ENCODE peak calls at places on chromosomes 4 and X, in eight cellular contexts. I, L, R, W, P, C, H and V are unnamed samples.

GRCh38 chr4:89056953-89057398 is at the start of gene FAM13A:
- DNase-seq in I (peak), L (peak), R (peak), W (peak), P (peak), C (peak), H (peak), V (peak)

GRCh38 chr4:183832776-183833450 is 72.2 kb upstream of the STOX2 start:
- DNase-seq in I (no peak), L (no peak), R (no peak), W (no peak), P (no peak), C (no peak), H (no peak), V (no peak)

GRCh38 chrX:26262121-26262523 is 46.2 kb downstream of the MAGEB5 start:
- DNase-seq in I (no peak), L (no peak), R (no peak), W (peak), P (peak), C (peak), H (no peak), V (no peak)

GRCh38 chrX:96689951-96690350 is 5.3 kb downstream of the DIAPH2 start:
- DNase-seq in I (no peak), L (no peak), R (no peak), W (no peak), P (no peak), C (no peak), H (peak), V (no peak)

GRCh38 chr4:152479428-152480026 is 56.4 kb downstream of the FBXW7 start:
- DNase-seq in I (no peak), L (no peak), R (no peak), W (no peak), P (peak), C (no peak), H (peak), V (no peak)

GRCh38 chr4:55554453-55555030 is 7.8 kb upstream of the CLOCK start:
- DNase-seq in I (no peak), L (no peak), R (peak), W (peak), P (peak), C (no peak), H (peak), V (no peak)

GRCh38 chr4:105092768-105093167 is 53.9 kb upstream of the TET2 start:
- DNase-seq in I (no peak), L (no peak), R (no peak), W (peak), P (peak), C (no peak), H (peak), V (peak)

GRCh38 chrX:10769165-10769564 is 148.8 kb upstream of the MID1 start:
- DNase-seq in I (no peak), L (peak), R (peak), W (peak), P (peak), C (no peak), H (peak), V (peak)

GRCh38 chr4:37827030-37827705 is 682 bp downstream of the PGM2 start:
- DNase-seq in I (no peak), L (no peak), R (peak), W (peak), P (peak), C (no peak), H (peak), V (no peak)

GRCh38 chrX:153648358-153649177 is 1.6 kb downstream of the DUSP9 start:
- DNase-seq in I (no peak), L (no peak), R (no peak), W (no peak), P (no peak), C (no peak), H (no peak), V (no peak)

GRCh38 chrX:153646620-153647373 is at the start of gene DUSP9:
- DNase-seq in I (no peak), L (peak), R (peak), W (peak), P (peak), C (no peak), H (peak), V (peak)

GRCh38 chrX:153645921-153646481 is 1.0 kb upstream of the DUSP9 start:
- DNase-seq in I (no peak), L (no peak), R (no peak), W (no peak), P (no peak), C (no peak), H (no peak), V (no peak)

GRCh38 chrX:153649178-153649914 is 2.3 kb downstream of the DUSP9 start:
- DNase-seq in I (no peak), L (peak), R (peak), W (peak), P (no peak), C (no peak), H (peak), V (peak)

DNA sequence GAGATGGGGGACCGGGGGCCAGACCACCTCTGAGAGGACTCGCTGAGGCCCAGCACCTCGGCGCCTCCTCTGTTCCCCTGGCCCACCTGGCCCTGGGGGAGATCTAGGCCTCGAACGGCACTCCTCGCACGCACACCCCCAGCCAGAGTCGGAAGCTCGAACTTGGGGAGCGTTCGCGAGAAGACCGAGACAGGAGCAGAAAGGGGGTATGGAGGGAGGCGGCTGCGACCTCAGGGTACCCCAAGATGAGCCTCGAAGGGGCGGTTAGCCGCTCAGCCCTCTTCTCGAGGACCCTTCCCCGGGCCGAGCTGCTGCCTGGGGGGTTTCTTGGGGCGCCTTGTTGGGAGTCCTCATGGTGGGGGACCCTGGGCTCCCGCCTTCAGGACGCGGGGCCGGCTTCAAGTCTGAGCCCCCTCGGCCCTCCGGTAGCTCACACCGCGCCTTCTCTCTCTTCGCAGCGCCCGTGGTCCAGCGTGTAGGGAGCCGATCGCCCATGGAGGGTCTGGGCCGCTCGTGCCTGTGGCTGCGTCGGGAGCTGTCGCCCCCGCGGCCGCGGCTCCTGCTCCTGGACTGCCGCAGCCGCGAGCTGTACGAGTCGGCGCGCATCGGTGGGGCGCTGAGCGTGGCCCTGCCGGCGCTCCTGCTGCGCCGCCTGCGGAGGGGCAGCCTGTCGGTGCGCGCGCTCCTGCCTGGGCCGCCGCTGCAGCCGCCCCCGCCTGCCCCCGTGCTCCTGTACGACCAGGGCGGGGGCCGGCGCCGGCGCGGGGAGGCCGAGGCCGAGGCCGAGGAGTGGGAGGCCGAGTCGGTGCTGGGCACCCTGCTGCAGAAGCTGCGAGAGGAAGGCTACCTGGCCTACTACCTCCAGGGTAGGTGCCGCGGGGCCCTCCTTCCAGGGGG is 706 bp downstream of the DUSP9 start:
- DNase-seq in I (no peak), L (peak), R (no peak), W (no peak), P (no peak), C (no peak), H (peak), V (no peak)
- TF ChIP-seq EZH2 in I (no peak), L (peak), R (peak), W (no peak), P (peak), C (peak), H (no peak), V (no peak)

GRCh38 chr4:98659741-98660507 is 1.5 kb upstream of the TSPAN5 start:
- DNase-seq in I (no peak), L (no peak), R (peak), W (peak), P (peak), C (no peak), H (peak), V (peak)
- H3K27ac ChIP-seq in I (no peak), L (no peak), R (peak), W (peak), P (no peak), C (no peak), H (no peak), V (no peak)

DNA sequence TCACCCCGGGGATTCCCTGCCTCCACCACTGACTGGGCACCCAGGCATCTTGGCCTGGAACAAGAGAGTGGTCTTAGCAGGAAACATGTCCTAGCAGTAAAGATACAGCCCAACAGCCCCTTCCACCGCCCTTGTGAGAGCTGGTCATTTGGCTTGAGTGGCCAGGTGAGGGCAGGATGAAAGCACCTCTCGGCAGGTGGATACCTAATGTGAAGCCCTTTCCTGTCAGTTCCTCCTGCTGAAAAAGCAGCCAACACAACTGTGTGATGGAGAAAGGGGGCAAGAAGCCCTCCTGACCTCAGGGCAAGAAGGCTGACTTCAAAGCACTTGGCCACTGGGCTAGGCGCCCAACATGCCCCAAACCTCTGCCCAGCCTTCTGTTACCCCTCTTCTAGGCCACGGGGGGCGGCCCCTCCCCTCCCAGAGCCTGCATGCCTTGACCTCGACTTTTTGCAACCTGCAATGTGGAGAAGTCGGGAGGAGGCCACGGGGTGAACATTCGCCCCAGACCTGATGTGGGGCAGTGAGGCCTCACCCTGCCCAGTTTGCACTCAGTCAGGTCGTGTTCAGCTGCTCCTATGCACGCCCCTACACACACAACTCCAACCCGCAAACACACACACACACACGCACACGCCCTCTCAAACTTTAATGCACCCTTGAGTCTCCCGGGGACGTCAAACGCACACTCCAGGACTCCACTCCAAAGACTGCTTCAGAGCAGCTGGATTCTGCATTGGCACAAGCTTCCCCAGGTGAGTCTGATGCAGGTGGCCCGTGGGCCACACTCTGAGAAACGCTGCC is 1.1 kb downstream of the LGI2 start:
- DNase-seq in I (no peak), L (no peak), R (no peak), W (no peak), P (no peak), C (no peak), H (no peak), V (no peak)
- TF ChIP-seq EZH2 in I (no peak), L (no peak), R (no peak), W (no peak), P (peak), C (peak), H (no peak), V (no peak)

DNA sequence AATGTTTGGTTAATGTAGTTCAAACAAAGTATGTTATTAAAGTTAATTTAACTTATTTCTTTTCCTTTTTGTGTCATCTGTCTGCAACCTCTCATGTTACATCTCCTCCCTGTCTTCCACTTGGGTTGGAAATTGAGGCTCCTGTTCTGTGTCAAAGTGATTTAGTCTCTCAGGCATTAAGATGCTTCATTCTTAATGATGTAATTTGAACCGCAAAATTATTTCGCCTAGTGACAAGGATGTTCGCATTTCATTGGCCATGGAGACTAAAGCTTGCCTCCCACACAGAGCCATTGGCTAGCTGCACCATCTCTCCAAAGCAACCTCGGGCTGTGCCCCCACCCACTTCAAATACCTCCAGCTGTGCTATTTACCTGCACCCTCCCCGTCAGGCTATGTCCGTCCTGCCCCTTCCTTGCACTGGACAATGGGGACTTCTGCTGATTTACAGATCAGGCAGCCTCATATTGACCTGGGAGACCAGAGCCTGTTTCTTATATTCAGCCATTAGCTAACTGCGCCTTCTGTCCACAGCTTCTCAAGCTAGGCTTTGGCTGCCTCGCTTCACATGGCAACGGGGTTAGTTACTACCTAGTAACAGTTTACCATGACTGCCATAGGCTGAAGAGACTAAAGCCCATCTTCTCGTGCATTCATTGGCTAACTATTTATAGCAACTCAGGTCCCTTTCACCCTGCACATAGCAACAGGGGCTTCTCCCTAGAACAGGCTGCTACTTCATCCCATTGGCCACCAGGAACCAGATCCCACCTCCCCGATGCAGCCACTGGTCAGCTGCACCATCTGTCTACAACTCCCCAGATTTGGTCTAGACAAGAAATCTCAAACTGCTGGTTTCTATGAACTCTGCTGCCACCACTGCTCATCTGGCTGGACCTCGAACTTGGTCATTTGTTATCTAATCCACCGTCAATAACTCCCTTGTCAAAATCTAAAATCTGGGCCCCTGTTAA is 8.6 kb upstream of the ZNF157 start:
- DNase-seq in I (peak), L (peak), R (peak), W (peak), P (peak), C (no peak), H (peak), V (peak)
- H3K27ac ChIP-seq in I (peak), L (peak), R (peak), W (peak), P (peak), C (no peak), H (peak), V (no peak)

GRCh38 chr4:24044610-24045589 is 155.1 kb upstream of the PPARGC1A start:
- DNase-seq in I (no peak), L (no peak), R (no peak), W (no peak), P (peak), C (no peak), H (no peak), V (no peak)
- TF ChIP-seq EZH2 in I (no peak), L (no peak), R (no peak), W (no peak), P (no peak), C (no peak), H (no peak), V (no peak)

DNA sequence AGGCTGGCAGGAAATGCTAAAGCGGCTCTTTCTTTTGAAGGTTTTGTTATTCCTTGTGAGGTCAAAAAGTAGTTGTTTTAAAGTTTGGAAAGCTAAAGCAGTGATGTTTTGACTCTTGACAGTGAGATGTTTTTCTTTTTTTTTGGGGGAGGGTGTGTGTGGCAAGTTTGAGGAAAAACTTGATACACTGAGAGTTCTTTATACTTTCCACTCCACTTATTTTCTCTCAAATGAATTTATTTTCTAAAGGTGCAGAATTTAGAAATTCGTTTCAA is 22.7 kb downstream of the PLS3 start:
- DNase-seq in I (no peak), L (no peak), R (no peak), W (no peak), P (no peak), C (no peak), H (no peak), V (no peak)
- H3K27ac ChIP-seq in I (no peak), L (no peak), R (peak), W (peak), P (peak), C (peak), H (peak), V (no peak)

GRCh38 chrX:107507744-107508117 is 58.3 kb downstream of the FRMPD3 start:
- DNase-seq in I (no peak), L (no peak), R (no peak), W (no peak), P (no peak), C (no peak), H (no peak), V (no peak)
- TF ChIP-seq EZH2 in I (no peak), L (no peak), R (no peak), W (no peak), P (no peak), C (no peak), H (peak), V (no peak)

GRCh38 chrX:119238557-119238956 is 2.5 kb downstream of the PGRMC1 start:
- DNase-seq in I (no peak), L (peak), R (no peak), W (peak), P (peak), C (no peak), H (peak), V (no peak)

GRCh38 chrX:119236599-119237525 is 777 bp downstream of the PGRMC1 start:
- DNase-seq in I (no peak), L (peak), R (peak), W (peak), P (peak), C (peak), H (peak), V (no peak)

GRCh38 chrX:119234931-119235555 is 1.0 kb upstream of the PGRMC1 start:
- DNase-seq in I (no peak), L (peak), R (no peak), W (no peak), P (no peak), C (no peak), H (peak), V (no peak)

GRCh38 chrX:119235872-119236598 is at the start of gene PGRMC1:
- DNase-seq in I (peak), L (peak), R (peak), W (peak), P (peak), C (peak), H (peak), V (peak)

GRCh38 chrX:119237526-119238035 is 1.5 kb downstream of the PGRMC1 start:
- DNase-seq in I (no peak), L (peak), R (peak), W (no peak), P (no peak), C (no peak), H (peak), V (no peak)
- H3K27ac ChIP-seq in I (no peak), L (no peak), R (peak), W (peak), P (peak), C (peak), H (peak), V (peak)